ENCODE peak calls at places on chromosomes 7 and 10, in four cellular contexts. T, E, M and W are unnamed samples.

GRCh38 chr7:141228482-141228881 is 154.6 kb downstream of the TMEM178B start:
- DNase-seq in T (no peak), E (no peak), M (no peak), W (no peak)

GRCh38 chr7:28017372-28017771 is 163.2 kb downstream of the JAZF1 start:
- DNase-seq in T (no peak), E (no peak), M (no peak), W (peak; percentile 93)

GRCh38 chr7:143882611-143883078 is 19.3 kb downstream of the TCAF1 start:
- DNase-seq in T (peak; percentile 85), E (no peak), M (peak; percentile 59), W (peak; percentile 54)

GRCh38 chr7:23696916-23697441 is 13.0 kb upstream of the STK31 start:
- DNase-seq in T (peak; percentile 16), E (no peak), M (peak; percentile 56), W (peak; percentile 44)

GRCh38 chr7:153084283-153084682 is 324.7 kb downstream of the ACTR3B start:
- DNase-seq in T (no peak), E (no peak), M (no peak), W (no peak)

GRCh38 chr10:1331560-1331959 is 275.4 kb downstream of the WDR37 start:
- DNase-seq in T (no peak), E (no peak), M (no peak), W (no peak)

GRCh38 chr7:6228865-6229264 is 43.6 kb downstream of the CYTH3 start:
- DNase-seq in T (no peak), E (no peak), M (peak; percentile 64), W (peak; percentile 58)

GRCh38 chr7:8147760-8148463 is 114.1 kb downstream of the ICA1 start:
- DNase-seq in T (peak; percentile 18), E (no peak), M (no peak), W (no peak)

GRCh38 chr7:66921918-66922486 is 977 bp downstream of the TMEM248 start:
- DNase-seq in T (no peak), E (no peak), M (peak; percentile 63), W (no peak)

GRCh38 chr10:59323036-59323459 is 39.3 kb downstream of the FAM13C start:
- DNase-seq in T (no peak), E (no peak), M (peak; percentile 99), W (no peak)

GRCh38 chr7:101950450-101951119 is 133.2 kb downstream of the CUX1 start:
- DNase-seq in T (no peak), E (no peak), M (peak; percentile 23), W (peak; percentile 5)